ENCODE peak calls at places on chromosomes 2 and 18, in seven cellular contexts. One of them, this sample, is unnamed.

GRCh38 chr2:227607969-227608368 is 6.7 kb downstream of the SCYGR3 start:
- DNase-seq in fibroblast of pulmonary artery: no peak
- DNase-seq in PC-9: no peak
- DNase-seq in heart right ventricle: no peak
- DNase-seq in right cardiac atrium: no peak
- DNase-seq in brain microvascular endothelial cell: peak
- DNase-seq in GM06990: no peak
- DNase-seq in this sample: no peak

GRCh38 chr2:152407204-152407721 is 72.3 kb downstream of the FMNL2 start:
- DNase-seq in fibroblast of pulmonary artery: peak
- DNase-seq in PC-9: no peak
- DNase-seq in heart right ventricle: peak
- DNase-seq in right cardiac atrium: peak
- DNase-seq in brain microvascular endothelial cell: peak
- DNase-seq in GM06990: peak
- DNase-seq in this sample: no peak

GRCh38 chr2:207122914-207123744 is 42.6 kb downstream of the KLF7 start:
- DNase-seq in fibroblast of pulmonary artery: no peak
- DNase-seq in PC-9: peak
- DNase-seq in heart right ventricle: no peak
- DNase-seq in right cardiac atrium: no peak
- DNase-seq in brain microvascular endothelial cell: no peak
- DNase-seq in GM06990: no peak
- DNase-seq in this sample: no peak

GRCh38 chr2:134736167-134736885 is 17.5 kb upstream of the TMEM163 start:
- DNase-seq in fibroblast of pulmonary artery: peak
- DNase-seq in PC-9: peak
- DNase-seq in heart right ventricle: no peak
- DNase-seq in right cardiac atrium: no peak
- DNase-seq in brain microvascular endothelial cell: peak
- DNase-seq in GM06990: no peak
- DNase-seq in this sample: no peak

GRCh38 chr2:143482761-143483160 is 353.5 kb downstream of the ARHGAP15 start:
- DNase-seq in fibroblast of pulmonary artery: peak
- DNase-seq in PC-9: no peak
- DNase-seq in heart right ventricle: no peak
- DNase-seq in right cardiac atrium: no peak
- DNase-seq in brain microvascular endothelial cell: no peak
- DNase-seq in GM06990: no peak
- DNase-seq in this sample: no peak

GRCh38 chr2:170088776-170089175 is 89.2 kb upstream of the MYO3B start:
- DNase-seq in fibroblast of pulmonary artery: peak
- DNase-seq in PC-9: no peak
- DNase-seq in heart right ventricle: peak
- DNase-seq in right cardiac atrium: peak
- DNase-seq in brain microvascular endothelial cell: no peak
- DNase-seq in GM06990: no peak
- DNase-seq in this sample: no peak

GRCh38 chr18:76860411-76860810 is 38.1 kb downstream of the ZNF236 start:
- DNase-seq in fibroblast of pulmonary artery: no peak
- DNase-seq in PC-9: no peak
- DNase-seq in heart right ventricle: no peak
- DNase-seq in right cardiac atrium: no peak
- DNase-seq in brain microvascular endothelial cell: no peak
- DNase-seq in GM06990: no peak
- DNase-seq in this sample: no peak

GRCh38 chr18:71630686-71631085 is 913.5 kb downstream of the CBLN2 start:
- DNase-seq in fibroblast of pulmonary artery: peak
- DNase-seq in PC-9: no peak
- DNase-seq in heart right ventricle: no peak
- DNase-seq in right cardiac atrium: no peak
- DNase-seq in brain microvascular endothelial cell: no peak
- DNase-seq in GM06990: no peak
- DNase-seq in this sample: no peak

GRCh38 chr2:52857722-52858121 is 909.9 kb upstream of the CHAC2 start:
- DNase-seq in fibroblast of pulmonary artery: no peak
- DNase-seq in PC-9: no peak
- DNase-seq in heart right ventricle: no peak
- DNase-seq in right cardiac atrium: no peak
- DNase-seq in brain microvascular endothelial cell: no peak
- DNase-seq in GM06990: no peak
- DNase-seq in this sample: no peak

GRCh38 chr2:233974530-233975071 is 57.4 kb downstream of the TRPM8 start:
- DNase-seq in fibroblast of pulmonary artery: peak
- DNase-seq in PC-9: peak
- DNase-seq in heart right ventricle: peak
- DNase-seq in right cardiac atrium: no peak
- DNase-seq in brain microvascular endothelial cell: peak
- DNase-seq in GM06990: no peak
- DNase-seq in this sample: no peak

GRCh38 chr2:111062417-111062816 is 58.3 kb upstream of the BCL2L11 start:
- DNase-seq in fibroblast of pulmonary artery: no peak
- DNase-seq in PC-9: no peak
- DNase-seq in heart right ventricle: no peak
- DNase-seq in right cardiac atrium: no peak
- DNase-seq in brain microvascular endothelial cell: no peak
- DNase-seq in GM06990: no peak
- DNase-seq in this sample: no peak

GRCh38 chr2:31297751-31298150 is 63.8 kb downstream of the EHD3 start:
- DNase-seq in fibroblast of pulmonary artery: no peak
- DNase-seq in PC-9: peak
- DNase-seq in heart right ventricle: no peak
- DNase-seq in right cardiac atrium: no peak
- DNase-seq in brain microvascular endothelial cell: peak
- DNase-seq in GM06990: no peak
- DNase-seq in this sample: no peak

GRCh38 chr2:27380626-27381556 is at the start of gene ZNF513:
- DNase-seq in fibroblast of pulmonary artery: peak
- DNase-seq in PC-9: peak
- DNase-seq in heart right ventricle: peak
- DNase-seq in right cardiac atrium: peak
- DNase-seq in brain microvascular endothelial cell: peak
- DNase-seq in GM06990: peak
- DNase-seq in this sample: peak

GRCh38 chr2:109144721-109145120 is 15.7 kb downstream of the SH3RF3 start:
- DNase-seq in fibroblast of pulmonary artery: no peak
- DNase-seq in PC-9: no peak
- DNase-seq in heart right ventricle: no peak
- DNase-seq in right cardiac atrium: no peak
- DNase-seq in brain microvascular endothelial cell: no peak
- DNase-seq in GM06990: no peak
- DNase-seq in this sample: no peak

GRCh38 chr2:189541591-189541990 is 39.0 kb downstream of the SLC40A1 start:
- DNase-seq in fibroblast of pulmonary artery: no peak
- DNase-seq in PC-9: no peak
- DNase-seq in heart right ventricle: no peak
- DNase-seq in right cardiac atrium: no peak
- DNase-seq in brain microvascular endothelial cell: no peak
- DNase-seq in GM06990: no peak
- DNase-seq in this sample: peak

DNA sequence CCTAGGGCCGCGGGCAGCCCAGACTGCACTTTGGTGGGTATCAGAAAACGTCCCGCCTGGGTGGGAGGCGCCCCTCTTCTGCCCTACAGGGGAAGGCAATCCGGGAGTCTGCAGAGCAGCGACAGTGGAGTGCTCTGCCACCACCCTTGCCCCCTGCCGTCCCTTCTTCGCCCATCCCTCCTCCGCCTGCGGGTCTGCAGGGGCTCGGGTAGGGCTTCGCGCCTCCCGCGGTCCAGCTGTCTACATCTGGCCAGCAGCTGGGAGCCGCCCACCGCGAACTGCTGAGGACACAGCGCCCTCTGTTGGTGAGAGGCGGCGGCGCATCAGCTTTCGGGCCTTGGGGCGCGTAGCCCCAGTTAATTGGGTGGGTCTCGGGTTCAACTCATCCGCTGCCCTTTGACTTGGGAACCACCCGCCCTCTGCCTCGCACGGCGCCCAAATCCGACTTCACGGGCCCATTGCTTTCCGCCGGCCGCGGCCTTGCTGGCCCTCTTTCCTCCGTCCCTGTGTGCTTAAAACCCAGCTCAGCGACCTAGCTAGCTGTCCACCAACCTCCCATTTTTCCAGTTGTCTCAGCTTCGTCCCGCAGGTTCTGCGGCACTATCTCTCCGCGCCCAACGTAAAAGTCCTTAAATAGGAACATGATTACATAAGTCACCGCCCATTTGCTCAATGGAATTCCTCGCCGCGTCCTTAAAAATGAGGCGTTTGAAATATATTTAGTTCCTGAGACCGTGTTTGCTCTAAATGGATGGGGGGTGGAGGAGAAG is 17.6 kb downstream of the WNT10A start:
- DNase-seq in fibroblast of pulmonary artery: peak
- DNase-seq in PC-9: no peak
- DNase-seq in heart right ventricle: peak
- DNase-seq in right cardiac atrium: peak
- DNase-seq in brain microvascular endothelial cell: peak
- DNase-seq in GM06990: peak
- DNase-seq in this sample: no peak
- H3K4me3 ChIP-seq in fibroblast of pulmonary artery: no peak
- H3K4me3 ChIP-seq in PC-9: no peak
- H3K4me3 ChIP-seq in heart right ventricle: peak
- H3K4me3 ChIP-seq in right cardiac atrium: no peak
- H3K4me3 ChIP-seq in brain microvascular endothelial cell: no peak
- H3K4me3 ChIP-seq in GM06990: peak
- H3K4me3 ChIP-seq in this sample: no peak

GRCh38 chr18:61894751-61895524 is 2.1 kb upstream of the RNF152 start:
- DNase-seq in fibroblast of pulmonary artery: no peak
- DNase-seq in PC-9: no peak
- DNase-seq in heart right ventricle: no peak
- DNase-seq in right cardiac atrium: peak
- DNase-seq in brain microvascular endothelial cell: no peak
- DNase-seq in GM06990: no peak
- DNase-seq in this sample: no peak

GRCh38 chr18:61896118-61896517 is 3.3 kb upstream of the RNF152 start:
- DNase-seq in fibroblast of pulmonary artery: no peak
- DNase-seq in PC-9: no peak
- DNase-seq in heart right ventricle: no peak
- DNase-seq in right cardiac atrium: no peak
- DNase-seq in brain microvascular endothelial cell: no peak
- DNase-seq in GM06990: no peak
- DNase-seq in this sample: no peak

GRCh38 chr18:61893971-61894750 is 1.4 kb upstream of the RNF152 start:
- DNase-seq in fibroblast of pulmonary artery: peak
- DNase-seq in PC-9: no peak
- DNase-seq in heart right ventricle: peak
- DNase-seq in right cardiac atrium: peak
- DNase-seq in brain microvascular endothelial cell: peak
- DNase-seq in GM06990: peak
- DNase-seq in this sample: peak

GRCh38 chr18:61898576-61899205 is 5.9 kb upstream of the RNF152 start:
- DNase-seq in fibroblast of pulmonary artery: no peak
- DNase-seq in PC-9: no peak
- DNase-seq in heart right ventricle: no peak
- DNase-seq in right cardiac atrium: no peak
- DNase-seq in brain microvascular endothelial cell: no peak
- DNase-seq in GM06990: no peak
- DNase-seq in this sample: peak

GRCh38 chr18:61896767-61897166 is 4.0 kb upstream of the RNF152 start:
- DNase-seq in fibroblast of pulmonary artery: peak
- DNase-seq in PC-9: no peak
- DNase-seq in heart right ventricle: peak
- DNase-seq in right cardiac atrium: peak
- DNase-seq in brain microvascular endothelial cell: peak
- DNase-seq in GM06990: no peak
- DNase-seq in this sample: no peak
- H3K4me3 ChIP-seq in fibroblast of pulmonary artery: no peak
- H3K4me3 ChIP-seq in PC-9: no peak
- H3K4me3 ChIP-seq in heart right ventricle: no peak
- H3K4me3 ChIP-seq in right cardiac atrium: no peak
- H3K4me3 ChIP-seq in brain microvascular endothelial cell: no peak
- H3K4me3 ChIP-seq in GM06990: no peak
- H3K4me3 ChIP-seq in this sample: no peak

GRCh38 chr2:72142743-72143440 is 4.8 kb downstream of the CYP26B1 start:
- DNase-seq in fibroblast of pulmonary artery: peak
- DNase-seq in PC-9: no peak
- DNase-seq in heart right ventricle: peak
- DNase-seq in right cardiac atrium: peak
- DNase-seq in brain microvascular endothelial cell: no peak
- DNase-seq in GM06990: no peak
- DNase-seq in this sample: no peak
- H3K4me3 ChIP-seq in fibroblast of pulmonary artery: no peak
- H3K4me3 ChIP-seq in PC-9: no peak
- H3K4me3 ChIP-seq in heart right ventricle: peak
- H3K4me3 ChIP-seq in right cardiac atrium: peak
- H3K4me3 ChIP-seq in brain microvascular endothelial cell: no peak
- H3K4me3 ChIP-seq in GM06990: no peak
- H3K4me3 ChIP-seq in this sample: no peak

GRCh38 chr2:68733365-68733764 is 1.2 kb upstream of the ARHGAP25 start:
- DNase-seq in fibroblast of pulmonary artery: no peak
- DNase-seq in PC-9: no peak
- DNase-seq in heart right ventricle: no peak
- DNase-seq in right cardiac atrium: no peak
- DNase-seq in brain microvascular endothelial cell: no peak
- DNase-seq in GM06990: no peak
- DNase-seq in this sample: no peak

GRCh38 chr2:68734176-68734575 is 435 bp upstream of the ARHGAP25 start:
- DNase-seq in fibroblast of pulmonary artery: no peak
- DNase-seq in PC-9: no peak
- DNase-seq in heart right ventricle: no peak
- DNase-seq in right cardiac atrium: no peak
- DNase-seq in brain microvascular endothelial cell: no peak
- DNase-seq in GM06990: no peak
- DNase-seq in this sample: no peak

GRCh38 chr2:68736086-68736485 is 1.5 kb downstream of the ARHGAP25 start:
- DNase-seq in fibroblast of pulmonary artery: no peak
- DNase-seq in PC-9: no peak
- DNase-seq in heart right ventricle: no peak
- DNase-seq in right cardiac atrium: no peak
- DNase-seq in brain microvascular endothelial cell: no peak
- DNase-seq in GM06990: no peak
- DNase-seq in this sample: no peak

GRCh38 chr2:68732533-68732932 is 2.1 kb upstream of the ARHGAP25 start:
- DNase-seq in fibroblast of pulmonary artery: no peak
- DNase-seq in PC-9: no peak
- DNase-seq in heart right ventricle: no peak
- DNase-seq in right cardiac atrium: no peak
- DNase-seq in brain microvascular endothelial cell: no peak
- DNase-seq in GM06990: no peak
- DNase-seq in this sample: no peak

DNA sequence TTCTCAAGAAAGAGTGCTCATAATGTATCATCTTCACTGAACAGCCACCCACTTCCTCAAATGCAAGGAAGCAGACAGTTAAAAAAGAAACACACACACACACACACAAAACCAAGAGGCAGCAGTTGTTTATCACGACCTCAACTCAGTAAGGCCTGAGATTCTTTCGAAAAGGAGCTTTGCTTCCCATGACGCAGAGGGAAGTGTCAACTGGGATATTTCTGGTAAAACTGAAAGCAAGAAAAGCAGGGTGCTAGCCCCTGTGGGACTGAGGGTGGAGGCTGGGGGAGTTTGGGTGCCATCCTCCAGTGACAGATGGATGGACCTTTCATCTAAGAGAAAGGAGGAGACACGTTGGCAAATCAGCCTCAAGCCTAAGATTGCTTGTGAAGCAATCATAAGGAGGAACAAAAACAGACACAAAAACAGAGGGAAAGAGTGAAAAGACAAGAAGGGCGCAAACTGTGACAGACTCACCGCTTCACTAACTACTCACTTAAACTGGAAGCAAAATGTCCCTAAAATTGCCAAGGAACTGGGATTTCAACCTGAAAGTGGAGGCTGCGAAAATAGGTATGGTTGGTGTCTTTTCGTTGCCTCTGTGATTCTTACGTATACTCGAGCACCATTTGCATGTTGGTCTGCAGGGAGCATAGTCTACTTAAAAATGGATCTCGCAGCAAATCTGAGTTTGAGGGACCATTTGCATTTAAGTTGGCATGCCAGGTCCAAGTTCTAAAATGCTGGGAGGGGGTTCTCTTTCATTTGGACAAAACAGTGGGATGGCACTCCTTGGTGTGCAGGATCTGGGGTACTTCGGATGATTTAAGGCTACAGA is at the start of gene ARHGAP25:
- DNase-seq in fibroblast of pulmonary artery: no peak
- DNase-seq in PC-9: no peak
- DNase-seq in heart right ventricle: peak
- DNase-seq in right cardiac atrium: no peak
- DNase-seq in brain microvascular endothelial cell: no peak
- DNase-seq in GM06990: peak
- DNase-seq in this sample: no peak
- H3K4me3 ChIP-seq in fibroblast of pulmonary artery: no peak
- H3K4me3 ChIP-seq in PC-9: no peak
- H3K4me3 ChIP-seq in heart right ventricle: no peak
- H3K4me3 ChIP-seq in right cardiac atrium: peak
- H3K4me3 ChIP-seq in brain microvascular endothelial cell: no peak
- H3K4me3 ChIP-seq in GM06990: peak
- H3K4me3 ChIP-seq in this sample: no peak

This sample was measured in LNCaP clone FGC.